ENCODE peak calls at places on chromosomes 12 and 14, in seven cellular contexts. One of them, this sample, is unnamed.

GRCh38 chr12:121282072-121282742 is 14.3 kb downstream of the CAMKK2 start:
- DNase-seq in bronchial epithelial cell: no peak
- DNase-seq in fibroblast of the aortic adventitia: no peak
- DNase-seq in cardiac muscle cell: no peak
- DNase-seq in heart left ventricle: no peak
- DNase-seq in pancreas: no peak
- DNase-seq in hepatocyte: no peak
- DNase-seq in this sample: no peak

GRCh38 chr12:117646595-117646994 is 285.2 kb upstream of the NOS1 start:
- DNase-seq in bronchial epithelial cell: no peak
- DNase-seq in fibroblast of the aortic adventitia: no peak
- DNase-seq in cardiac muscle cell: no peak
- DNase-seq in heart left ventricle: no peak
- DNase-seq in pancreas: no peak
- DNase-seq in hepatocyte: no peak
- DNase-seq in this sample: no peak

GRCh38 chr14:20971705-20972021 is 16.4 kb downstream of the RNASE2 start:
- DNase-seq in bronchial epithelial cell: no peak
- DNase-seq in fibroblast of the aortic adventitia: no peak
- DNase-seq in cardiac muscle cell: no peak
- DNase-seq in heart left ventricle: no peak
- DNase-seq in pancreas: no peak
- DNase-seq in hepatocyte: no peak
- DNase-seq in this sample: no peak

GRCh38 chr14:33686218-33686617 is 264.7 kb downstream of the EGLN3 start:
- DNase-seq in bronchial epithelial cell: peak
- DNase-seq in fibroblast of the aortic adventitia: peak
- DNase-seq in cardiac muscle cell: no peak
- DNase-seq in heart left ventricle: no peak
- DNase-seq in pancreas: no peak
- DNase-seq in hepatocyte: no peak
- DNase-seq in this sample: peak

GRCh38 chr12:98990648-98991047 is 345.6 kb downstream of the APAF1 start:
- DNase-seq in bronchial epithelial cell: no peak
- DNase-seq in fibroblast of the aortic adventitia: no peak
- DNase-seq in cardiac muscle cell: no peak
- DNase-seq in heart left ventricle: no peak
- DNase-seq in pancreas: no peak
- DNase-seq in hepatocyte: no peak
- DNase-seq in this sample: no peak

GRCh38 chr14:64782196-64782595 is 78.0 kb downstream of the PLEKHG3 start:
- DNase-seq in bronchial epithelial cell: no peak
- DNase-seq in fibroblast of the aortic adventitia: no peak
- DNase-seq in cardiac muscle cell: no peak
- DNase-seq in heart left ventricle: no peak
- DNase-seq in pancreas: no peak
- DNase-seq in hepatocyte: no peak
- DNase-seq in this sample: no peak

GRCh38 chr12:68319988-68320623 is 12.1 kb downstream of the MDM1 start:
- DNase-seq in bronchial epithelial cell: no peak
- DNase-seq in fibroblast of the aortic adventitia: peak
- DNase-seq in cardiac muscle cell: no peak
- DNase-seq in heart left ventricle: no peak
- DNase-seq in pancreas: no peak
- DNase-seq in hepatocyte: peak
- DNase-seq in this sample: peak

GRCh38 chr14:85037411-85037810 is 492.5 kb upstream of the FLRT2 start:
- DNase-seq in bronchial epithelial cell: no peak
- DNase-seq in fibroblast of the aortic adventitia: no peak
- DNase-seq in cardiac muscle cell: no peak
- DNase-seq in heart left ventricle: no peak
- DNase-seq in pancreas: no peak
- DNase-seq in hepatocyte: no peak
- DNase-seq in this sample: peak

GRCh38 chr12:39723831-39724230 is 104.2 kb upstream of the ABCD2 start:
- DNase-seq in bronchial epithelial cell: peak
- DNase-seq in fibroblast of the aortic adventitia: peak
- DNase-seq in cardiac muscle cell: no peak
- DNase-seq in heart left ventricle: no peak
- DNase-seq in pancreas: no peak
- DNase-seq in hepatocyte: no peak
- DNase-seq in this sample: peak

GRCh38 chr12:49332441-49332861 is 4.5 kb downstream of the C1QL4 start:
- DNase-seq in bronchial epithelial cell: no peak
- DNase-seq in fibroblast of the aortic adventitia: no peak
- DNase-seq in cardiac muscle cell: no peak
- DNase-seq in heart left ventricle: no peak
- DNase-seq in pancreas: no peak
- DNase-seq in hepatocyte: peak
- DNase-seq in this sample: no peak

DNA sequence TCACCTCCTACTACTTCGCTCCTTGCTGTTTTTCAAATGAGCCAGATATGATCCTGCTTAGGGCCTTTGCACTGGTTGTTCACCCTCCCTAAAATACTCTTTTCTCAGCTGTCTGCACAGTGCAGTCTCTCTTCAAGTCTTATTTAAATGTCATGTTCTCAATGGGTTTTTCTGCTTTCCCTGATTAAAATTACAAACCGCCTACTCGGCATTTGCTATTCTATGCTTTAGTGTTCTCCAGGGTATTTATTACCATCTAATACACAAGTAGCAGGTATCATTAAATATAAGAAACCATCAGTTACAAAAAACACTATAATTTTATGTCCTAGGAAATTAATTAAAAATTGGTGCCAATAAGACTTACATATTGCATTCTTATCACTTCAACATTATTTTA is 108.0 kb upstream of the TMTC1 start:
- DNase-seq in bronchial epithelial cell: no peak
- DNase-seq in fibroblast of the aortic adventitia: no peak
- DNase-seq in cardiac muscle cell: no peak
- DNase-seq in heart left ventricle: no peak
- DNase-seq in pancreas: no peak
- DNase-seq in hepatocyte: no peak
- DNase-seq in this sample: no peak
- H3K4me3 ChIP-seq in bronchial epithelial cell: no peak
- H3K4me3 ChIP-seq in fibroblast of the aortic adventitia: no peak
- H3K4me3 ChIP-seq in cardiac muscle cell: no peak
- H3K4me3 ChIP-seq in heart left ventricle: no peak
- H3K4me3 ChIP-seq in pancreas: no peak
- H3K4me3 ChIP-seq in hepatocyte: no peak
- H3K4me3 ChIP-seq in this sample: no peak

DNA sequence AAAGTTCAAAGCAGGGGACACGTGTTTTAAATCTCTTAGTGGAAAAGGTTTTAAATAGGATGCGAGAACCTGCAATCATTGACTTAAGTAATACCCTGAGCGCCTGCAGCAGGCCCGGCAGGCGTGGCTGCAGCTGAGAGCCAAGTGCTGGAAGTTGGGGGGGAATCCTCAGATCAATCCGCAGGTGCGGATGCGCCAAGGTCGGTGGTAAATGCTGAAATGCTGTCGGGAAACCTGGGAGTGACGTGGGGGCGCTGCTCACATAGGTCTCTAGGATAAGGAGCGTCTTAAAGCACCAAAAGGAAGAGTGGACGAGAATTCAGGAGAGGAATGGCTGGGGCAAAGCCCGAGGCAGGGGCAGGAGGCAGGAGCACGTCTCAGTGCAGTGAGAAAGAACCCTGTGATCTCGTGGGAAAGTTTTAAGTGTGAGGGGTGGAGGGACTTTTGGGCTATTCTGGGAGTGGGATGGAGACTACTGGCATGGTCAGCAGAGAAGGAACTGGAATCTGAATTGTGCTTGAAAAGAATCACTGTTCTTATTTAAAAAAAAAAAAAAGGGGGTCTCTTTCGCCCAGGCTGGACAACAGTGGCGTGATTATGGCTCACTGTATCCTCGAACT is 883 bp upstream of the CDCA4 start:
- DNase-seq in bronchial epithelial cell: no peak
- DNase-seq in fibroblast of the aortic adventitia: no peak
- DNase-seq in cardiac muscle cell: peak
- DNase-seq in heart left ventricle: no peak
- DNase-seq in pancreas: peak
- DNase-seq in hepatocyte: peak
- DNase-seq in this sample: peak
- TF ChIP-seq CTCF in bronchial epithelial cell: peak
- TF ChIP-seq CTCF in fibroblast of the aortic adventitia: no peak
- TF ChIP-seq CTCF in cardiac muscle cell: peak
- TF ChIP-seq CTCF in heart left ventricle: no peak
- TF ChIP-seq CTCF in pancreas: no peak
- TF ChIP-seq CTCF in hepatocyte: peak
- TF ChIP-seq CTCF in this sample: no peak

DNA sequence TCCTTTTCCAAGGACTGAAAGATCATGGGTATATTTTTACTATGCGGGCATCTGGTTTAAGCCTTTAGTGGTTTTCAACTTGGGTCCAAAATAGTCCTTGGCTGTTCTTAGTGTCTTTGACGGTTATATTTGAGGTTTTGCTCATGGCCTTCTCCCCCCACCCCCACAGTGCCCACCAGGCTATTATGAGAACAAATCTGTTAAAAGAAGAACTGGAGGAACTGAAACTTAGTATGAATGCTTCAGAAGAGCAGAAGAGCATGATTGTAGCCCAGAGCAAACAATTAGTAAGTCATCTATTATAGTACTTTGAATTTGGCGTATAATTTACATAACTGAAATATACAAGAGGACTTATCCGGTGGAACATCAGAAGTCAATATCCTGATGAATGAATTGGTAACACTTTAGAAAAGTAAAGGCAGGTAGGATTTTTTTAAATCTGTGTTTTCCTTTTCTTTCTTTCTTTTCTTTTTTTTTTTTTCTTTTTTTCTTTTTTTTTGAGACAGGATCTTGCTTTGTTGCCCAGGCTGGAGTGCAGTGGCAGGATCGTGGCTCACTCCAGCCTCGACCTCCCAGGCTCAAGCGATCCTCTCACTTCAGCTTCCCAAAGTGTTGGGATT is 71.8 kb upstream of the BCAT1 start:
- DNase-seq in bronchial epithelial cell: no peak
- DNase-seq in fibroblast of the aortic adventitia: no peak
- DNase-seq in cardiac muscle cell: no peak
- DNase-seq in heart left ventricle: no peak
- DNase-seq in pancreas: no peak
- DNase-seq in hepatocyte: no peak
- DNase-seq in this sample: no peak
- H3K4me3 ChIP-seq in bronchial epithelial cell: no peak
- H3K4me3 ChIP-seq in fibroblast of the aortic adventitia: no peak
- H3K4me3 ChIP-seq in cardiac muscle cell: no peak
- H3K4me3 ChIP-seq in heart left ventricle: no peak
- H3K4me3 ChIP-seq in pancreas: no peak
- H3K4me3 ChIP-seq in hepatocyte: no peak
- H3K4me3 ChIP-seq in this sample: no peak

GRCh38 chr12:31362759-31363415 is 36.9 kb upstream of the SINHCAF start:
- DNase-seq in bronchial epithelial cell: peak
- DNase-seq in fibroblast of the aortic adventitia: no peak
- DNase-seq in cardiac muscle cell: peak
- DNase-seq in heart left ventricle: no peak
- DNase-seq in pancreas: no peak
- DNase-seq in hepatocyte: peak
- DNase-seq in this sample: no peak
- TF ChIP-seq CTCF in bronchial epithelial cell: no peak
- TF ChIP-seq CTCF in fibroblast of the aortic adventitia: no peak
- TF ChIP-seq CTCF in cardiac muscle cell: no peak
- TF ChIP-seq CTCF in heart left ventricle: no peak
- TF ChIP-seq CTCF in pancreas: no peak
- TF ChIP-seq CTCF in hepatocyte: peak
- TF ChIP-seq CTCF in this sample: no peak

DNA sequence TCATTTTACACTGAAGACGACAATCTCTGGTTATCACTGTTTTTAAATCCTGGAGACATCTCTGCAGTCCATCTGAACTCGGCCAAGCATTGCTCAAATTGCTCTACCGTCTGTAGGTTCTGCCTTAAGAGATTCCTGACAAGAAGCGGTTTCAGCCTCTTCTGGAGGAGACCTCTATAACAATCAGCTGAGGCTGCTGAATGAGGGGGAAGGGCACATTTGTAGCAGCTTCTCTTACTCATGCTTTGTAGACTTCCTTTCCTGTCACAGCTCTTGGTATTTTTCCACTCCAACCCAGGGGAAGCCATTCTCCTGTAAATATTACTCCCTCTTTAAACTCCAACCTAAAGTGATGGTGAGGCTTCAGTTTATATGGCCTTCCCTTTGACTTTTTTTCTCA is 3.0 kb downstream of the ARG2 start:
- DNase-seq in bronchial epithelial cell: peak
- DNase-seq in fibroblast of the aortic adventitia: peak
- DNase-seq in cardiac muscle cell: peak
- DNase-seq in heart left ventricle: no peak
- DNase-seq in pancreas: no peak
- DNase-seq in hepatocyte: peak
- DNase-seq in this sample: peak
- H3K4me3 ChIP-seq in bronchial epithelial cell: no peak
- H3K4me3 ChIP-seq in fibroblast of the aortic adventitia: no peak
- H3K4me3 ChIP-seq in cardiac muscle cell: no peak
- H3K4me3 ChIP-seq in heart left ventricle: no peak
- H3K4me3 ChIP-seq in pancreas: no peak
- H3K4me3 ChIP-seq in hepatocyte: no peak
- H3K4me3 ChIP-seq in this sample: no peak

GRCh38 chr12:12786716-12787601 is 1.5 kb downstream of the APOLD1 start:
- DNase-seq in bronchial epithelial cell: peak
- DNase-seq in fibroblast of the aortic adventitia: peak
- DNase-seq in cardiac muscle cell: peak
- DNase-seq in heart left ventricle: peak
- DNase-seq in pancreas: peak
- DNase-seq in hepatocyte: peak
- DNase-seq in this sample: peak
- TF ChIP-seq CTCF in bronchial epithelial cell: no peak
- TF ChIP-seq CTCF in fibroblast of the aortic adventitia: peak
- TF ChIP-seq CTCF in cardiac muscle cell: no peak
- TF ChIP-seq CTCF in heart left ventricle: no peak
- TF ChIP-seq CTCF in pancreas: no peak
- TF ChIP-seq CTCF in hepatocyte: no peak
- TF ChIP-seq CTCF in this sample: no peak

GRCh38 chr14:101980251-101980650 is 15.9 kb downstream of the DYNC1H1 start:
- DNase-seq in bronchial epithelial cell: no peak
- DNase-seq in fibroblast of the aortic adventitia: no peak
- DNase-seq in cardiac muscle cell: no peak
- DNase-seq in heart left ventricle: no peak
- DNase-seq in pancreas: no peak
- DNase-seq in hepatocyte: no peak
- DNase-seq in this sample: no peak
- H3K4me3 ChIP-seq in bronchial epithelial cell: no peak
- H3K4me3 ChIP-seq in fibroblast of the aortic adventitia: no peak
- H3K4me3 ChIP-seq in cardiac muscle cell: no peak
- H3K4me3 ChIP-seq in heart left ventricle: no peak
- H3K4me3 ChIP-seq in pancreas: no peak
- H3K4me3 ChIP-seq in hepatocyte: no peak
- H3K4me3 ChIP-seq in this sample: no peak